ENCODE peak calls at places on chromosomes 2 and 18, in eight cellular contexts. F is lower lobe of right lung, C is tibial nerve, P is ovary, Q is OCI-LY7, G is kidney, A is heart left ventricle, V is upper lobe of right lung. S is an unnamed sample.
A peak's percentile ranks its signal among the peaks of the same experiment; 100 is the strongest.

GRCh38 chr2:204145197-204146190 is 208.9 kb downstream of the ICOS start:
- DNase-seq in F (peak; percentile 81), C (peak; percentile 60), P (peak; percentile 60), Q (peak; percentile 81), G (peak; percentile 85), A (peak; percentile 72), V (peak; percentile 85), S (peak; percentile 80)

GRCh38 chr18:79697178-79697577 is 17.6 kb downstream of the CTDP1 start:
- DNase-seq in F (peak; percentile 42), C (no peak), P (no peak), Q (no peak), G (no peak), A (no peak), V (no peak), S (no peak)

GRCh38 chr18:4797286-4797685 is 342.2 kb upstream of the DLGAP1 start:
- DNase-seq in F (no peak), C (no peak), P (no peak), Q (no peak), G (no peak), A (no peak), V (no peak), S (no peak)

GRCh38 chr18:38241736-38242135 is 676.1 kb upstream of the CELF4 start:
- DNase-seq in F (no peak), C (no peak), P (no peak), Q (no peak), G (no peak), A (no peak), V (no peak), S (no peak)

GRCh38 chr2:55489467-55490062 is 30.0 kb upstream of the CFAP36 start:
- DNase-seq in F (no peak), C (no peak), P (no peak), Q (no peak), G (no peak), A (no peak), V (no peak), S (no peak)

GRCh38 chr2:156666130-156666785 is 230.1 kb downstream of the GPD2 start:
- DNase-seq in F (no peak), C (no peak), P (no peak), Q (no peak), G (no peak), A (no peak), V (no peak), S (no peak)

GRCh38 chr2:158071018-158071417 is 30.7 kb upstream of the UPP2 start:
- DNase-seq in F (no peak), C (no peak), P (no peak), Q (no peak), G (no peak), A (no peak), V (no peak), S (no peak)

GRCh38 chr2:165902929-165903328 is 50.6 kb downstream of the TTC21B start:
- DNase-seq in F (no peak), C (no peak), P (no peak), Q (no peak), G (no peak), A (no peak), V (no peak), S (no peak)

GRCh38 chr2:188291617-188292445 is at the start of gene GULP1:
- DNase-seq in F (peak; percentile 81), C (peak; percentile 53), P (peak; percentile 79), Q (no peak), G (peak; percentile 94), A (peak; percentile 75), V (peak; percentile 86), S (peak; percentile 87)
- TF ChIP-seq CTCF in F (peak; percentile 61), C (peak; percentile 47), P (peak; percentile 65), Q (no peak), G (peak; percentile 38), A (peak; percentile 37), V (peak; percentile 63), S (peak; percentile 52)

GRCh38 chr18:50311573-50312106 is 24.1 kb upstream of the CXXC1 start:
- DNase-seq in F (no peak), C (no peak), P (no peak), Q (no peak), G (no peak), A (no peak), V (no peak), S (no peak)
- H3K4me3 ChIP-seq in F (no peak overlapping the region), C (no peak overlapping the region), P (no peak overlapping the region), Q (no peak overlapping the region), G (no peak overlapping the region), A (no peak overlapping the region), V (no peak overlapping the region), S (no peak overlapping the region)

DNA sequence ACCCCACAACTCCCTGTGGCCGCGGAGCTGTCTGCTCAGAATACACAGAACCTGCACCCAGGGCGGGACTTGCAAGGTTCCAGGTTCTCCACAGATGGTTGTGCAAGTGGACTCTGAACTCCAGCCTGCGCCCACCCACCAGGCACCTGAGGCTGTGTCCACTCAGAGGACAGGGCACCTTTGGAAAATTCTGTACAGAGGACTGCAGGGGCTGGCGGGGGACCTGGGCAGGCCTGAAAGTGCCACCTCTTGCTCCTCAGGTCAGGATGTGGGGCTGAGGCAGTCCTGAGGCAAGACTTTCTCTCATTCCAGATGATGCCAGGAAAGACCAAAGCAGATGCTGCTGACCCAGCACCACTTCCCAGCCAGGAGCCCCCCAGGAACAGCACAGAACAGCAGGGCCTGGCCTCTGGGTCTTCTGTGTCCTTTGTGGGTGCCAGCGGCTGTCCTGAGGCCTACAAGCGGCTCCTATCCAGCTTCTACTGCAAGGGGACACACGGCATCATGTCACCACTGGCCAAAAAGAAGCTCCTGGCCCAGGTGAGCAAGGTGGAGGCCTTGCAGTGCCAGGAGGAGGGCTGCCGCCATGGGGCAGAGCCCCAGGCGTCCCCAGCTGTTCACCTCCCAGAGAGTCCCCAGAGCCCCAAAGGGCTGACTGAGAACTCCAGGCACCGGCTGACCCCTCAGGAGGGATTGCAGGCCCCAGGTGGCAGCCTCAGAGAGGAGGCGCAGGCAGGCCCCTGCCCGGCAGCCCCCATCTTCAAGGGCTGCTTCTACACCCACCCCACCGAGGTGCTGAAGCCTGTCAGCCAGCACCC is 14.4 kb downstream of the ARID5A start:
- DNase-seq in F (no peak), C (no peak), P (no peak), Q (no peak), G (no peak), A (no peak), V (no peak), S (no peak)
- H3K27ac ChIP-seq in F (no peak overlapping the region), C (no peak overlapping the region), P (no peak overlapping the region), Q (no peak overlapping the region), G (no peak overlapping the region), A (no peak overlapping the region), V (no peak overlapping the region), S (no peak overlapping the region)

DNA sequence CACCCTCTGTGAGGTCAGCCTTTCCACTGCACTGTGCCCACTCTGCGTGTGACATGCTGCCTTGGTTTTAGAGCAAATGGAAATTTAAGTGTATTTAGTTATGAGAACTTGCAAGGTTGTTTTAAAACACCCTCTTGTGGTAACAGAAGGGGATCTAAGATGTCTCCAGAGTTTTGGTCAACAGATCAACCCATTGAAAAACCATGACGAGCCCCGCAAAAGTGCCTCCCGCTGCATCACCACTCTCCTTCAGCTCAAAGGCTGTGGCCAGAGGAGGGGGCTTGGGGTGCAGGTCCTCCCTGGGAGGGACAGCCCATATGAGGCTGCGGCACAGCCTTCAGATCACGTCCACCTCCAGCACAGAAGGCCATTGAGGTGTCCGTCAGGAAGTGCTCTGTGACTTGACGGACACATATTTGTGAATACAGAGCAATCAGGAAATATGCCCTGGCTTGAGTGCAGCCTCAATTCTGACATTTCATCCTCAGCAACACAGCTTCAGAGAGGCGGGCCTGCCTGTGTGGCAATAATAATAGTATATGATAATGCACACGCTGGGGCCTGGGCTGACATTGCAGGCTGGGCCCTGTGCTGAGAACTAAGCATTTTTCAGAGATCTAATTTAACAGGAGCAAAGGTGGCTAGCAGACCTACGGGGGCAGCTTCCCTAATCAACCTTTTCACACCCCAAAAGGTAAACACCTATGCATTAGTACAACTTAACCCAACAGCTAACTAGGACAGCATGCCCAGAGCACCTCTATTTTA is 213.9 kb downstream of the ANAPC1 start:
- DNase-seq in F (no peak), C (no peak), P (no peak), Q (peak; percentile 65), G (no peak), A (no peak), V (no peak), S (peak; percentile 31)
- TF ChIP-seq CTCF in F (no peak), C (no peak), P (no peak), Q (peak; percentile 46), G (no peak), A (no peak), V (no peak), S (no peak)

DNA sequence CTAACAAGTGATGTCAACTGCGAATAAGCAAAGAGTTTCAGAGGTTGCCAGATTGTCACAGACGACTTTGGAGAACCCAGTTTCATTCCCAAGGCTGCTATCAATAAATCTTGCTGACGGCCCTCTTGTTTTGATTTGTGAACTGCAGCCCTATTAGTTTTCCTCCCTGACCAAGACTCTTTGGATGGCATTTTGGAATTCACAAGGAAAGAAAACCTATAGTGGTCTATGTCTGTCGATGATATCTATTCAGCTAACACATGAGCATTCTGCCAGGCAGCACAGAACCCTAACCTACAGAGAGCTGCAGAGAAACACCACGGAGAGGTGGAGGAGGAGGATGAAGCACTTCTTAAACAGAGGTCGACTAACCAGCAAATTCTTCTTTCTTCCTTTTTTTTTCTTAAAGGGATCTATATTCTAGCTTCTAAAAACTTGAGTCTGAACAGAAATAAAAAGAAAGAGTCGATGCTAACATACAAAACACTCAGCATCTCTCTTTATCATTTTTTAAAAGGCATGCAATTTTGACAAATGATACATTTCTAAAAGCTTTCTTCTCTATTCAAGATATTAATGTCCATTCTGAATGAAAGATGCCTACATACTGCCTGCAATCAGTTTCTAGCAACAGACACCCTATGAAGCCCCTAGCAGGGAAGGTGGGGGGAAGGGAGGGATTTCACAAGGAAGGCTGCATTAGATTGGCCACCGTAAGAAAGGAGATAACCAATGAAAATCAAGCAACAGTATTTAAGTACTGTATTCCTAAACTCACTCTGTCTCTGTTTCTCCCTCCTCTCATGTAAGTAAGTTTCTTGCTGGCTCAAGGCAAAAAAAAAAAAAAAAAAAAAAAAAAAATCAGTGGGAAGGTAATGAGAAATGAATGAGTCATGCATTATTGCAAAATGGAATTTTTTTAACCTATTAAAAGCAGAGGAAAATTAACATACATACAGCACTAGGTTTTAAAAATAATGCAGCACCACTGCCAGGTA is 83.0 kb upstream of the CHRNA1 start:
- DNase-seq in F (no peak), C (no peak), P (no peak), Q (no peak), G (no peak), A (peak; percentile 40), V (no peak), S (no peak)
- H3K4me3 ChIP-seq in F (peak overlapping the region; percentile 34), C (peak overlapping the region; percentile 16), P (no peak overlapping the region), Q (no peak overlapping the region), G (no peak overlapping the region), A (peak overlapping the region; percentile 40), V (peak overlapping the region; percentile 19), S (peak overlapping the region; percentile 64)